ENCODE peak calls at places on chromosomes 3 and 15, in four cellular contexts. U is cardiac muscle cell, E is uterus, S is ascending aorta. P is an unnamed sample. For H3K4me1, the result is how much of the 10 kb centered on the place peaks cover.

GRCh38 chr15:73324496-73325170 is 44.1 kb downstream of the HCN4 start:
- DNase-seq in U (no peak), E (no peak), S (no peak), P (no peak)

GRCh38 chr3:39408493-39409372 is 2.2 kb downstream of the RPSA start:
- DNase-seq in U (no peak), E (no peak), S (no peak), P (no peak)

GRCh38 chr15:96038650-96039049 is 291.9 kb upstream of the NR2F2 start:
- DNase-seq in U (no peak), E (no peak), S (no peak), P (no peak)

GRCh38 chr3:19688767-19689166 is 245.2 kb downstream of the EFHB start:
- DNase-seq in U (no peak), E (no peak), S (no peak), P (no peak)

GRCh38 chr3:67622652-67623051 is 31.8 kb downstream of the SUCLG2 start:
- DNase-seq in U (no peak), E (no peak), S (no peak), P (no peak)

GRCh38 chr15:44788748-44789147 is 52.4 kb downstream of the TRIM69 start:
- DNase-seq in U (no peak), E (no peak), S (no peak), P (peak)

GRCh38 chr3:189999718-190000117 is 121.0 kb downstream of the P3H2 start:
- DNase-seq in U (no peak), E (no peak), S (no peak), P (no peak)

GRCh38 chr3:160287666-160288065 is 62.4 kb downstream of the C3orf80 start:
- DNase-seq in U (no peak), E (no peak), S (no peak), P (no peak)

GRCh38 chr3:101142160-101142559 is 148.9 kb upstream of the ABI3BP start:
- DNase-seq in U (no peak), E (no peak), S (no peak), P (no peak)

GRCh38 chr15:36601497-36601932 is 22.1 kb downstream of the CDIN1 start:
- DNase-seq in U (peak), E (peak), S (peak), P (no peak)

GRCh38 chr15:39135989-39136388 is 444.9 kb upstream of the THBS1 start:
- DNase-seq in U (no peak), E (no peak), S (no peak), P (no peak)

GRCh38 chr15:99504071-99504822 is 61.5 kb upstream of the MEF2A start:
- DNase-seq in U (no peak), E (no peak), S (no peak), P (no peak)

GRCh38 chr3:48065035-48065434 is 48.8 kb upstream of the MAP4 start:
- DNase-seq in U (no peak), E (no peak), S (no peak), P (no peak)

GRCh38 chr15:95261546-95261945 is 1030.2 kb downstream of the MCTP2 start:
- DNase-seq in U (no peak), E (no peak), S (no peak), P (no peak)

GRCh38 chr15:89155656-89156055 is 65.7 kb downstream of the RLBP1 start:
- DNase-seq in U (no peak), E (no peak), S (no peak), P (no peak)

GRCh38 chr15:42159381-42160015 is 3.1 kb upstream of the PLA2G4F start:
- DNase-seq in U (peak), E (no peak), S (peak), P (no peak)

GRCh38 chr3:117523407-117523806 is 813.8 kb downstream of the TUSC7 start:
- DNase-seq in U (no peak), E (no peak), S (no peak), P (no peak)

GRCh38 chr15:35068861-35069260 is 16.2 kb downstream of the NANOGP8 start:
- DNase-seq in U (no peak), E (no peak), S (no peak), P (no peak)

GRCh38 chr3:23567917-23568316 is 237.8 kb upstream of the UBE2E1 start:
- DNase-seq in U (no peak), E (no peak), S (peak), P (no peak)

GRCh38 chr3:25536668-25537331 is 108.7 kb downstream of the RARB start:
- DNase-seq in U (no peak), E (no peak), S (no peak), P (no peak)

GRCh38 chr3:58334013-58334321 is 1.3 kb downstream of the PXK start:
- DNase-seq in U (no peak), E (no peak), S (no peak), P (no peak)

GRCh38 chr15:58627046-58627445 is 122.5 kb downstream of the ADAM10 start:
- DNase-seq in U (no peak), E (no peak), S (no peak), P (no peak)

GRCh38 chr15:71746719-71747118 is 63.6 kb upstream of the NR2E3 start:
- DNase-seq in U (no peak), E (no peak), S (no peak), P (no peak)

GRCh38 chr3:18087963-18088362 is 337.2 kb downstream of the SATB1 start:
- DNase-seq in U (no peak), E (no peak), S (no peak), P (no peak)

GRCh38 chr3:59056706-59057105 is 6.9 kb upstream of the CFAP20DC start:
- DNase-seq in U (no peak), E (no peak), S (no peak), P (no peak)

GRCh38 chr15:37253877-37254276 is 153.5 kb upstream of the MEIS2 start:
- DNase-seq in U (no peak), E (no peak), S (no peak), P (no peak)

GRCh38 chr3:177481329-177481728 is 284.0 kb upstream of the TBL1XR1 start:
- DNase-seq in U (no peak), E (no peak), S (no peak), P (no peak)

GRCh38 chr3:49732592-49732991 is 8.8 kb upstream of the GMPPB start:
- DNase-seq in U (no peak), E (no peak), S (no peak), P (no peak)

DNA sequence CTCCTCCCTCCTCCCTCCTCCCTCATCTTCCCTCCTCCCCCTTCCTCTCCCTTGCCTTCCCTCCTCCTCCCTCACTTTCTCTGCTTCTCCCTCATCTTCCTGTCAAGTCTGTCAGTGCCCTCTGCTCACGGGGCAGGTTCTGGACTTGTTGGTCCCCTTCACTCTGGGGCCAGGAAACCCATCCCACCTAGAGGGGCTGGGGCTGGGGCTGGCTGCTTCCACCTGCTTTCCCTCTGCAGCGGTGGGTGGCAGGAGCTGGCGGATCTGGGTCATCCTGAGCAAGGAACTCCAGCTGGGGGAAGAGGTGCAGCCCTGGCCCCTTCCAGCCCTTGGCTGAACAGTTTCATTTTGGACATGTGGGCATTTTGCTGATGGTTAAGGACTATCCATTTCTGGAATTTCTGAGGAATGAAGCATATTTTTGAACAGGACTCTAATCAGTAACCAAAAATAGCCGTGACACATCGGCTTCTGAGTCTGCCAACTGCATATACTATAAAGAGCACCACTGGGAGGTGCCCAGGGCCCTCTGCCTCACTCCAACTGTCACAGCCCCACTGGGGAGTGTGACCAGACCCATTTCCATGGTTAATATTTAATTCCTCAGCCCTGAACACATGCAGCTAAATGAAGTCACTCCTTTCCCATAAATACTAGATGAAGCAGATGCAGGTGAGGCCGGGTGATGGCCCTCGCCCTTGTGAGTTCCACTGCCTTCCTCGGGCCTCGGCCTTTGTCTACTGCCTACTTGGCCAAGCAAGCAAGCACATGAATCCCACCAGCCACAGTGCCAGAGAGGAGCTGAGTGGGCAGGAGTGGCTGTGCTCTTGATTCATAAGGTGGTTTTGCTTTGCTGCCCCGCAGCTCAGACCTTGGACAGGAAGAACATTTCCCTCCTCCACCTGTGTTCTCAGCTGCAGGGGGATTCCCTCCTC is 39.8 kb downstream of the CHDH start:
- DNase-seq in U (no peak), E (no peak), S (peak), P (no peak)
- H3K4me3 ChIP-seq in U (no peak), E (no peak), S (no peak), P (no peak)

DNA sequence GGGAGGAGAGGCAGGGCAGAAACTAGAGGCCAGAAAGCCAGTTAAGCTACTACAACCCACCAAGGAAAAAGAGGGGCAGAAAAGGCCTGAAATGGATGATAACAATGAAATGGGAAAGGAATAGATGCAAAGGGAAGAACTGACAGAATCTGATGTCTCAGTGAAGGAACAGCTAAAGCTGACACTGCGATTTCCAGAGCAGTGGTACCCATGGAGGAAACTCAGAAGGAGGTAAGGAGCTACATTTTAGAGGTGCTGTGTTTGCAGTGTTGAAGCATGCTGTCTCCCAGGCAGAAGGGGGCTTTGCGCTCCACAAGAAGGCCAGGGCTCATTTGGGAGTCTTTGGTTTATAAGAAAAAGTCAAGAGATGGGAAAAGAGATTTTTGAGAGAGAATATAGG is 38.0 kb downstream of the ZBTB38 start:
- DNase-seq in U (no peak), E (no peak), S (no peak), P (no peak)
- H3K4me1 ChIP-seq in U (under half), E (under half), S (under half), P (half or more)

GRCh38 chr3:168117853-168118313 is 22.2 kb upstream of the GOLIM4 start:
- DNase-seq in U (no peak), E (no peak), S (no peak), P (no peak)
- H3K27ac ChIP-seq in U (no peak), E (no peak), S (no peak), P (peak)

GRCh38 chr3:155747867-155748266 is 3.0 kb upstream of the PLCH1 start:
- DNase-seq in U (no peak), E (no peak), S (no peak), P (no peak)

GRCh38 chr3:155745795-155746550 is 1.1 kb upstream of the PLCH1 start:
- DNase-seq in U (peak), E (no peak), S (peak), P (no peak)

GRCh38 chr3:155747286-155747685 is 2.4 kb upstream of the PLCH1 start:
- DNase-seq in U (no peak), E (no peak), S (no peak), P (no peak)

GRCh38 chr3:155744626-155745324 is at the start of gene PLCH1:
- DNase-seq in U (peak), E (peak), S (peak), P (peak)

GRCh38 chr3:155746703-155747102 is 1.8 kb upstream of the PLCH1 start:
- DNase-seq in U (no peak), E (no peak), S (no peak), P (no peak)
- H3K4me3 ChIP-seq in U (no peak), E (no peak), S (no peak), P (no peak)

P was measured in CD8-positive, alpha-beta memory T cell.